ENCODE peak calls at places on chromosome 5, in four cellular contexts. A is A549, E is ascending aorta, N is NT2/D1. X is an unnamed sample.

GRCh38 chr5:59579101-59579885 is 314.2 kb downstream of the PDE4D start:
- DNase-seq in E (no peak), N (no peak), A (no peak), X (no peak)

GRCh38 chr5:35899805-35900204 is 38.6 kb downstream of the CAPSL start:
- DNase-seq in A (no peak), E (no peak), N (no peak), X (peak; percentile 92)

GRCh38 chr5:34706084-34706483 is 50.0 kb downstream of the RAI14 start:
- DNase-seq in N (no peak), E (no peak), A (no peak), X (no peak)

GRCh38 chr5:53453898-53454837 is 26.3 kb upstream of the FST start:
- DNase-seq in N (no peak), A (no peak), E (no peak), X (no peak)

GRCh38 chr5:56412601-56413379 is 179.7 kb upstream of the ANKRD55 start:
- DNase-seq in N (no peak), A (no peak), E (peak; percentile 71), X (no peak)

GRCh38 chr5:89064054-89064453 is 181.1 kb upstream of the MEF2C start:
- DNase-seq in E (no peak), A (no peak), N (no peak), X (no peak)

GRCh38 chr5:103745353-103746065 is 182.9 kb upstream of the NUDT12 start:
- DNase-seq in N (no peak), A (no peak), E (no peak), X (no peak)

GRCh38 chr5:59099270-59099994 is 516.6 kb downstream of the RAB3C start:
- DNase-seq in A (peak; percentile 73), E (no peak), N (no peak), X (no peak)

GRCh38 chr5:45507174-45507573 is 189.0 kb downstream of the HCN1 start:
- DNase-seq in A (no peak), E (no peak), N (no peak), X (no peak)

GRCh38 chr5:14743601-14744295 is 79.2 kb downstream of the OTULIN start:
- DNase-seq in N (no peak), E (no peak), A (no peak), X (no peak)

GRCh38 chr5:11268894-11269293 is 507.9 kb upstream of the DAP start:
- DNase-seq in E (no peak), N (no peak), A (no peak), X (no peak)

GRCh38 chr5:92694067-92694466 is 887.0 kb downstream of the NR2F1-AS1 start:
- DNase-seq in N (no peak), E (no peak), A (no peak), X (no peak)

GRCh38 chr5:103394676-103395075 is 136.1 kb downstream of the MACIR start:
- DNase-seq in N (no peak), A (no peak), E (no peak), X (no peak)

GRCh38 chr5:149887622-149888183 is 56.9 kb downstream of the PDE6A start:
- DNase-seq in E (no peak), A (no peak), N (no peak), X (no peak)

GRCh38 chr5:113900831-113901230 is 387.3 kb downstream of the YTHDC2 start:
- DNase-seq in E (no peak), A (no peak), N (no peak), X (no peak)

GRCh38 chr5:128498844-128499455 is 39.1 kb downstream of the FBN2 start:
- DNase-seq in A (peak; percentile 11), N (no peak), E (no peak), X (peak; percentile 42)

GRCh38 chr5:107572800-107573368 is 97.9 kb downstream of the EFNA5 start:
- DNase-seq in A (no peak), E (no peak), N (no peak), X (no peak)

GRCh38 chr5:111043712-111044506 is 27.6 kb upstream of the TSLP start:
- DNase-seq in N (peak; percentile 2), A (no peak), E (no peak), X (no peak)

GRCh38 chr5:126108505-126108904 is 314.7 kb upstream of the GRAMD2B start:
- DNase-seq in A (no peak), E (no peak), N (no peak), X (no peak)

GRCh38 chr5:134545070-134545868 is 19.8 kb downstream of the JADE2 start:
- DNase-seq in A (no peak), E (peak; percentile 94), N (no peak), X (peak; percentile 57)

GRCh38 chr5:86838078-86838477 is 220.3 kb downstream of the COX7C start:
- DNase-seq in N (no peak), A (no peak), E (no peak), X (no peak)

GRCh38 chr5:96144289-96144688 is 182.6 kb upstream of the ELL2 start:
- DNase-seq in N (peak; percentile 16), E (no peak), A (no peak), X (no peak)

DNA sequence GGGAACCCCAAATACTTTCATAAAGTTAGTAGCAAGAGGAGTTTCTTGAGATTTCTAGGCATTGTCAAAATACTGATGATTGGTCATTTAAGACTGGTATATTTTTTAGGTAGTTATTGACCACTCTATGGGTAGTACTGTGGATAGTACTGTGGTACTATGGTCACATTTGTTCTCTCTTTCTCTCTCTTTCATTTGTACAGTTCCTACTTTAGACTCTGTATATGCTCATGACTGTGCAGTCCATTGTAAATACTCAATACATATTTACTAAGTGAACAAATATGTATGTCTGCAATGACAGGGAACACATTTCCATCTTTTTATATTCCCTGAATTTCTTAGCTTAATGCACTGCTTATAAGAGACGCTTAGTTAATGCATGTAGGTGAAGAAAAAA is 215.6 kb downstream of the KCTD16 start:
- DNase-seq in E (no peak), N (no peak), A (no peak), X (no peak)
- H3K4me3 ChIP-seq in E (no peak overlapping the region), N (no peak overlapping the region), A (no peak overlapping the region), X (no peak overlapping the region)

DNA sequence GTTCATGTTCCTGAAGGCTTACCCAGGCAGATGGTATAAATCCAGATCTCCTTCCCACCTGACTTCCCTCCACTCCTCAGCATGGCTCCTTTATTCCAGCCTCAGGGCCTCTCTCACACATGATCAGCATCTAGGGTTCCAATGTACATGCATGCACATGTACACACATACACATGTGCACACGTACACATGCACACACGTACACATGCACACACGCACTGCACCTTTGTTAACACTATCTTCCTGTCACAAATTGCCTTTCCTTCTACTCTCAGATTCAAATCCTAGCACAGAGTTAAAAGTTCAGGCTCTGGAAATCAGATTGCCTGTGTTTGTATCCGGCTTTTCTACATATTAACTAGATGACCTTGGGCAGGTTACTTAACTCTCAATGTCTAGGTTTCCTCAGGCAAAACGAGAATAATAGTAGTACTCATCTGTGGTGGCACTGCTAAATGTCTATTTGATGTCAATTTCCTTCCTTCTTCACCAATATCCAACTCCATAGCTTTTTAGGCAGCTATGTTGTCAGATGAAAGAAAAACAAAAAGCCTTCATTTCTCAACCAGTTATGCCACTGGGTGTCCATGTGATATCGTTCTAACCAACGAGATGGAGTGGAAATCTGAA is 12.8 kb upstream of the SELENOP start:
- DNase-seq in A (no peak), E (no peak), N (no peak), X (no peak)
- H3K4me3 ChIP-seq in A (no peak overlapping the region), E (no peak overlapping the region), N (no peak overlapping the region), X (no peak overlapping the region)

GRCh38 chr5:78622302-78622971 is 26.1 kb downstream of the LHFPL2 start:
- DNase-seq in E (no peak), N (no peak), A (no peak), X (no peak)

GRCh38 chr5:78626009-78626571 is 22.5 kb downstream of the LHFPL2 start:
- DNase-seq in N (no peak), E (no peak), A (no peak), X (no peak)

GRCh38 chr5:78624992-78625391 is 23.6 kb downstream of the LHFPL2 start:
- DNase-seq in N (no peak), A (no peak), E (no peak), X (no peak)

GRCh38 chr5:78621269-78621871 is 27.2 kb downstream of the LHFPL2 start:
- DNase-seq in E (no peak), A (no peak), N (no peak), X (no peak)

GRCh38 chr5:78624011-78624541 is 24.5 kb downstream of the LHFPL2 start:
- DNase-seq in E (no peak), A (no peak), N (no peak), X (no peak)
- H3K4me3 ChIP-seq in E (no peak overlapping the region), A (no peak overlapping the region), N (no peak overlapping the region), X (no peak overlapping the region)

DNA sequence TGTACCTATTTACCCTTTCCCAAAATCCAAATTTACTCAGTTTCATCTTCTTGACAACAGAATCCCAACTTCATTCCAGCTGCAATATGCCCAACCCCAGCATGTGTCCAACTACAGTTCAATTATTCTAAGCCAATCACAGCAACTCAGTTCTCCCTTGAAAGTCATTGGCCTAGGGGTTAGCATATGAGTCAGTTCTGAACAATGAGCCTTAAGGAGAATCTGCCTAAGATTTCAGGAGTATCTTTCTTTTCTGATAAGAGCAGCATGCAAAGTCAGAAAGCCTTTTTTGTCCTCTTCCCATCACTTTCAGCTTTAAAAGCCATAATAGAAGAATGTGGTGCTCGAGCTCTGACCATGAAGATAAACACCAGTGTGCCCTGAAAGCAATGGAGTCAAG is 44.4 kb upstream of the RASGRF2 start:
- DNase-seq in A (no peak), N (no peak), E (no peak), X (no peak)
- H3K4me3 ChIP-seq in A (no peak overlapping the region), N (no peak overlapping the region), E (no peak overlapping the region), X (no peak overlapping the region)

GRCh38 chr5:75523275-75523674 is 11.6 kb downstream of the POLK start:
- DNase-seq in A (no peak), E (no peak), N (no peak), X (no peak)
- H3K4me3 ChIP-seq in A (no peak overlapping the region), E (no peak overlapping the region), N (no peak overlapping the region), X (no peak overlapping the region)

DNA sequence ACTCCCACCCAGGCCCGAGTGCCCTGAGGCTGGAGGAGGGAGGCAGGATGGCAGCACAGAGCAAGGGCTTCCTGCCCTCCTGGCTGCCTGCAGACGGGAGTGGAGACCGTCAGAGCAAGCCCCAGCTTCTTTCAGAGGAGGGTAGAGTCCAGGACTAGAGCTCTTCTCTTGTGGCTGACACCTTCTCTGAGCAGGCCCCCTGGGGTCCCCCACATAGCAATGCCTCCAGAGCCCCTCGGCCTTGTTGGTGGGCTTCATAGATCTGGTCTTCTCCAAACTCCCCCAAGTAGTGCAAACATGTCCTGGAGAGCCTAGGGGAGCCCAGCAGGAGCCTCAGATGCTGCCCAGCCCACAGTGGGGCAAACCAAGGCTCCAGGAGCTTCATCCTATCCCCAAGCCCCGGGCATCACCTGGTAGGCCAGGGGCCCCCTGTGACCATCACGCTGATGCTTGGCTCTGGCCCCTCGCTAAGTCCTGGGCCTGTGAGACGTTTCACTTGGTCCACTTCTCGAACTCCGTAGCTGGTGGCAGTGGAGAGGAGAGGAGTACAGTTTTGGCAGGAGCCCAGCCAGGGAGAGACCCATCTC is 2.0 kb downstream of the MZB1 start:
- DNase-seq in E (no peak), A (no peak), N (no peak), X (no peak)
- H3K4me3 ChIP-seq in E (no peak overlapping the region), A (peak overlapping the region; percentile 28), N (no peak overlapping the region), X (peak overlapping the region; percentile 99)